ENCODE peak calls at places on chromosomes 5 and 9, in five cellular contexts. V, M, P, J and Z are unnamed samples.

GRCh38 chr5:134529460-134529859 is 4.0 kb downstream of the JADE2 start:
- DNase-seq in V (no peak), P (no peak), M (no peak), J (no peak), Z (no peak)

GRCh38 chr5:41787257-41787656 is 83.0 kb downstream of the OXCT1 start:
- DNase-seq in P (peak), J (peak), M (no peak), V (no peak), Z (no peak)

GRCh38 chr9:124110307-124110915 is 98.8 kb downstream of the LHX2 start:
- DNase-seq in M (peak), J (peak), P (peak), V (peak), Z (peak)

GRCh38 chr9:115000217-115000639 is 69.8 kb upstream of the TNFSF8 start:
- DNase-seq in V (no peak), P (no peak), M (no peak), J (no peak), Z (no peak)

GRCh38 chr9:86052556-86053468 is 46.5 kb downstream of the GOLM1 start:
- DNase-seq in P (no peak), J (no peak), M (no peak), V (no peak), Z (no peak)

GRCh38 chr9:93128715-93129224 is 5.3 kb downstream of the NINJ1 start:
- DNase-seq in M (no peak), V (no peak), P (no peak), J (no peak), Z (no peak)

GRCh38 chr9:70412678-70413426 is 1.6 kb downstream of the KLF9 start:
- DNase-seq in P (no peak), M (peak), V (peak), J (peak), Z (peak)

GRCh38 chr5:179270581-179271300 is 74.5 kb downstream of the ADAMTS2 start:
- DNase-seq in P (no peak), V (no peak), J (peak), M (no peak), Z (peak)

GRCh38 chr5:178677429-178677828 is 50.6 kb upstream of the CLK4 start:
- DNase-seq in M (no peak), P (no peak), V (no peak), J (no peak), Z (no peak)

GRCh38 chr5:134833340-134834032 is 12.3 kb upstream of the C5orf24 start:
- DNase-seq in M (no peak), J (peak), V (no peak), P (no peak), Z (peak)

GRCh38 chr9:2158111-2158610 is 143.0 kb downstream of the SMARCA2 start:
- DNase-seq in M (peak), V (peak), J (peak), P (peak), Z (peak)

GRCh38 chr9:130010151-130010988 is 32.6 kb downstream of the FNBP1 start:
- DNase-seq in V (no peak), J (no peak), P (no peak), M (no peak), Z (no peak)

GRCh38 chr5:95163079-95163478 is 121.8 kb downstream of the MCTP1 start:
- DNase-seq in P (no peak), V (no peak), J (no peak), M (no peak), Z (no peak)

GRCh38 chr9:70576121-70576520 is 161.7 kb upstream of the KLF9 start:
- DNase-seq in M (no peak), J (no peak), V (no peak), P (no peak), Z (no peak)

GRCh38 chr9:127762111-127762676 is 16.3 kb downstream of the SH2D3C start:
- DNase-seq in M (no peak), J (no peak), P (no peak), V (no peak), Z (no peak)

GRCh38 chr9:38346811-38347735 is 45.4 kb upstream of the ALDH1B1 start:
- DNase-seq in V (no peak), J (no peak), P (no peak), M (peak), Z (no peak)

GRCh38 chr9:87336914-87337333 is 160.7 kb upstream of the DAPK1 start:
- DNase-seq in J (peak), M (peak), V (peak), P (peak), Z (peak)

GRCh38 chr5:32109236-32109635 is 64.9 kb downstream of the GOLPH3 start:
- DNase-seq in V (no peak), J (peak), M (no peak), P (no peak), Z (peak)

GRCh38 chr5:139177809-139178581 is 20.2 kb downstream of the SIL1 start:
- DNase-seq in V (no peak), M (no peak), J (peak), P (peak), Z (no peak)

GRCh38 chr5:61279725-61280124 is 52.3 kb upstream of the ZSWIM6 start:
- DNase-seq in P (no peak), V (no peak), J (peak), M (no peak), Z (no peak)

GRCh38 chr5:115749016-115749415 is 67.4 kb downstream of the CDO1 start:
- DNase-seq in J (no peak), V (peak), P (no peak), M (peak), Z (no peak)

GRCh38 chr5:65722575-65723424 is 795 bp downstream of the NLN start:
- DNase-seq in J (peak), P (peak), V (peak), M (no peak), Z (peak)

GRCh38 chr9:123686131-123686848 is 243.6 kb downstream of the DENND1A start:
- DNase-seq in J (peak), V (no peak), P (no peak), M (peak), Z (peak)

GRCh38 chr5:167608708-167609272 is 682.7 kb upstream of the WWC1 start:
- DNase-seq in V (no peak), P (no peak), M (no peak), J (no peak), Z (no peak)

GRCh38 chr5:36658016-36658415 is 51.6 kb downstream of the SLC1A3 start:
- DNase-seq in P (no peak), M (no peak), V (no peak), J (peak), Z (no peak)

GRCh38 chr5:173707392-173707791 is 90.9 kb upstream of the BOD1 start:
- DNase-seq in V (no peak), J (peak), M (no peak), P (peak), Z (peak)

GRCh38 chr5:126334755-126335154 is 88.5 kb upstream of the GRAMD2B start:
- DNase-seq in P (no peak), J (no peak), M (no peak), V (no peak), Z (peak)

GRCh38 chr5:154755361-154756202 is at the start of gene LARP1:
- DNase-seq in P (peak), M (peak), V (peak), J (peak), Z (no peak)

GRCh38 chr5:80874162-80874561 is 86.0 kb upstream of the RASGRF2 start:
- DNase-seq in V (no peak), P (no peak), J (no peak), M (no peak), Z (no peak)

DNA sequence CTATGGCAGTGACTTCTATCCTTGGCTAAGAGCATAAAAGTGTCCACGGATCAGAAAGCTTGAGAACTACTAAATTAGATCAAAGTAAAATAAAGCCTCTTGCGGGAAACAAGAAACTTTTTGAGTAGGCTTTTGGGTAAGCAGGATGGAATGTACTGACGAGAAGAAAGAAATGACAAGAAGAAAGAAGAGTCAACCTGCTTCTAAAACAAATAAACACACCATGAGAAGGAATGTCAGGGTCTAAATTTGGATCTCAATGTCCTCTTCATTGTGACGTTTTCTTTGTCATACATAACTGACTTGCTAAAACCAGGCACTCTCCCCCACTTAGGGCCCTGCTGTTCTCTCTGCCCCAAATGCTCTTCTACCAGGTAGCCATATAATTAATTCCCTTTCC is 290.1 kb upstream of the PTGER4 start:
- DNase-seq in V (no peak), M (no peak), J (peak), P (no peak), Z (peak)
- H3K4me2 ChIP-seq in V (no peak), M (no peak), J (no peak), P (no peak), Z (no peak)

GRCh38 chr9:109507421-109507838 is 9.3 kb upstream of the PTPN3 start:
- DNase-seq in J (peak), V (peak), M (peak), P (no peak), Z (peak)

GRCh38 chr9:109510506-109510905 is 12.4 kb upstream of the PTPN3 start:
- DNase-seq in V (no peak), P (no peak), M (no peak), J (no peak), Z (no peak)

GRCh38 chr9:109509625-109510024 is 11.5 kb upstream of the PTPN3 start:
- DNase-seq in V (no peak), P (no peak), J (no peak), M (no peak), Z (no peak)

GRCh38 chr9:109504689-109505088 is 6.6 kb upstream of the PTPN3 start:
- DNase-seq in V (no peak), P (no peak), M (no peak), J (no peak), Z (no peak)

DNA sequence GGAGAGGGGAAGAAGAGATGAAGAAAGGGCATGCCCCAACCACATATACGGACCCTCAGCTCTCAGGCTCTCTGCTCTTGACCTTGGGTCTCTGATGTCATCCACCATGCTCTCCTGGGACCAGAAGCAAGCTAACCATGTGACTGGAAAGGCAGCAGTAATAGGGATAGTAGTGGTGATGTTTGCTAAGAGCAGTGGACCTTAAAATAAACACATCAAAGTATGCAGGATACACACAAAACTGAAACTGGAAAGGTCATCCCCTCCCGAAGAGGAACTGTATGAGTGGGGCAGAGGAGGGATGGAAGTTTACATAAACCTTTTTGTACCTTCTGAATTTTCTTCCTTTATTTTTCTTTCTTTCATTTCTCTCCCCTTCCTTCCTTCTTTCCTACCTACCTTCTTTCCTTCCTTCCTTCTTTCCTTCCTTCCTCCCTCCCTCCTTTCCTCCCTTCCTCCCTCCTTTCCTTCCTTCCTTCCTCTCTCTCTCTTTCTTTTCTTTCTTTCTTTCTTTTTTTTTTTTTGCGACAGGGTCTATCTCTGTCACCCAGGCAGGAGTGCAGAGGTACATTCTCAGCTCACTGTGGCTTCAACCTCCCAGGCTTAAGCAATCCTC is 8.1 kb upstream of the PTPN3 start:
- DNase-seq in M (peak), J (no peak), V (peak), P (no peak), Z (no peak)
- H3K27ac ChIP-seq in M (peak), J (no peak), V (peak), P (no peak), Z (no peak)

GRCh38 chr5:78777901-78778300 is 129.3 kb upstream of the LHFPL2 start:
- DNase-seq in V (no peak), M (no peak), P (no peak), J (no peak), Z (no peak)
- TF ChIP-seq CTCF in V (no peak), M (no peak), P (no peak), J (no peak), Z (no peak)

GRCh38 chr5:149711338-149711737 is 18.8 kb upstream of the PPARGC1B start:
- DNase-seq in V (no peak), P (no peak), M (no peak), J (no peak), Z (no peak)
- H3K4me2 ChIP-seq in V (no peak), P (no peak), M (no peak), J (no peak), Z (no peak)

DNA sequence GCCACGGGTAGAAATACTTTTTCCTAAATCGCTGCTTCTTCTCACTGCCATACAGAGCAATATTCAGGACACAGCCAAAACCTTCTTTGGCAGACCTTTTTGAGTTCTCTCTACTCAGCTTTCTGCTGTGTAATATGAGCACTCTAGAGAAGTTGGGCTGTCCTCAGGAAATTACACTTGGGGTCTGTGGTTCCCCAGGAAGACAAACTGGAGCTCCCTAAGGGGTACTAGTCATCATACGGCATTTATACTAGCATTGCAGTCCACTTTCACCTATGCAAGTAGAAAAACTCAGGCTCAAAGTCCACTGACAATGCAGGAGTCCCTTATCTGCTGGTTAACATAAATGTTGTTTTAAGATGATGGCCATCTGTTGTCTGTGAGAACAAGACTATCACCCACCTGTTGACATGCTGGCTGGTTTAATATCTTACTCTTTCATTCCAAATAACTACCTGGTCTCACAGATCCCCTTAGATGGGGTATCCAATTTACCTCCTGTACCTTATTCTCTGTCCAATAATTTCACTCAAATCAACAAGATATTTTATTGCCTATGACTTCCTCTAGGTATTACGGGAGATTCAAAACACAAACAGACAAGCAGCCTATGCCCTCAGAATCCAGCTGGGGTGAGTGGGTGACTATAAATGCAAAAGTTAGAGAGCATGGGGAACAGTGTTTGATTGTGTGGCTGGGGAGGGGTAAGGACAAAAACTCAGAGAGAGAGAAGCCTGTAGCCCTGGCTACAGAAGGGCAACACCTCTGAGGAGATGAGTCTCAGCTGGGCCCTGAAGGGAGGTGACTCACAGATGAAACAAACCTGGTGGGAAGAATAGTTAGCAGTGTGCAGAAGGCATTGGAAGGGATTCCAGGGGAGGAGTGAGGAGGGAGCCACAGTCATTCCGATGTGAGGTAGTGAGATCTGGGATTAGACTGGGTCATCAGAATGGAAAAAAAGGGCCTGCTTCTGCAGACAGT is 10.2 kb downstream of the DOCK8 start:
- DNase-seq in M (peak), P (no peak), V (peak), J (no peak), Z (no peak)
- H3K27ac ChIP-seq in M (no peak), P (no peak), V (no peak), J (no peak), Z (no peak)

GRCh38 chr5:16234598-16234997 is 55.0 kb upstream of the MARCHF11 start:
- DNase-seq in V (peak), M (no peak), J (no peak), P (no peak), Z (no peak)

GRCh38 chr5:16233730-16234129 is 54.1 kb upstream of the MARCHF11 start:
- DNase-seq in V (no peak), M (no peak), P (no peak), J (no peak), Z (no peak)

DNA sequence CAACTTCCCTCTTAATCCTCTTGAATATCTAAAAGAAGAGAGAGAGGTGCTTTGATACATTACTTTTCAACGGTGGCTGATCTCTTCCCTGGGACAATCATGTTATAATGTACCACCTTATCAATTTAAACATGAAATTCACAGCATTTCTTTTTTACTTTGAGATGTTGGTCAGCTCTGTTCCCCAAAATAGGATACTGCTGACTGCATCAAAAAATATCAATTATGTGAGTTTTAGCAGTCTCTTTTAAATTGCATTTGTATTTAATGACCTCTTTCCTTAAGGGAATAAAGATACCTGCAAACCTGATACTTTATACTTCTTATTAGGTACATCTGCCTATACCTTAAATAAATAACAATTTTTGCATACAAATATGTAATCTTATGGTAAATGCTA is 58.4 kb upstream of the MARCHF11 start:
- DNase-seq in J (no peak), M (no peak), P (no peak), V (no peak), Z (no peak)
- TF ChIP-seq CTCF in J (no peak), M (no peak), P (no peak), V (no peak), Z (no peak)